ENCODE peak calls at places on chromosomes 4 and X, in ten cellular contexts. U is C1 segment of cervical spinal cord, V is dorsolateral prefrontal cortex, S is NCI-H1105 treated with DMSO at 0.1 percent for 48 hours, B is cortex of kidney, G is amniotic stem cell, H is NCI-H1092, N is HFFc6, C is astrocyte of the cerebellum, L is HCT116. F is an unnamed sample.

GRCh38 chr4:69858683-69859082 is 1.3 kb downstream of the SULT1E1 start:
- DNase-seq in C (no peak), B (no peak), N (no peak), V (no peak), G (no peak), L (no peak), H (no peak), U (no peak), S (peak), F (no peak)

GRCh38 chr4:925171-925570 is 6.9 kb downstream of the GAK start:
- DNase-seq in L (no peak), N (no peak), H (no peak), V (peak), G (no peak), S (no peak), C (no peak), U (no peak), B (no peak), F (no peak)

GRCh38 chrX:2262679-2263055 is 238.1 kb downstream of the DHRSX start:
- DNase-seq in U (no peak), V (no peak), N (no peak), H (no peak), G (no peak), S (no peak), C (no peak), B (no peak), L (no peak), F (no peak)

GRCh38 chrX:39766882-39767281 is 330.9 kb downstream of the BCOR start:
- DNase-seq in N (no peak), V (no peak), L (no peak), U (peak), S (no peak), B (no peak), H (peak), G (no peak), C (no peak), F (no peak)

GRCh38 chr4:72390409-72390808 is 178.6 kb downstream of the ADAMTS3 start:
- DNase-seq in L (no peak), H (no peak), B (no peak), U (no peak), S (no peak), G (no peak), V (no peak), N (no peak), C (no peak), F (no peak)

GRCh38 chrX:71128915-71129765 is 10.7 kb downstream of the MED12 start:
- DNase-seq in U (peak), B (no peak), C (peak), G (peak), N (peak), V (peak), L (no peak), S (peak), H (no peak), F (peak)

GRCh38 chr4:70902577-70903281 is 560 bp downstream of the MOB1B start:
- DNase-seq in N (peak), G (no peak), B (no peak), L (no peak), C (no peak), H (no peak), U (peak), V (no peak), S (peak), F (peak)

GRCh38 chr4:8110071-8110986 is 48.3 kb downstream of the ABLIM2 start:
- DNase-seq in B (no peak), C (no peak), U (no peak), G (no peak), V (no peak), S (no peak), H (no peak), N (peak), L (no peak), F (no peak)

GRCh38 chr4:169151671-169152070 is 119.1 kb downstream of the SH3RF1 start:
- DNase-seq in S (no peak), U (no peak), N (no peak), H (no peak), G (no peak), V (no peak), C (no peak), L (no peak), B (no peak), F (no peak)

GRCh38 chr4:157912212-157912611 is 260.6 kb downstream of the GASK1B start:
- DNase-seq in H (no peak), S (no peak), G (no peak), L (no peak), N (no peak), U (no peak), B (no peak), V (no peak), C (no peak), F (no peak)

GRCh38 chr4:48698029-48698901 is 81.8 kb downstream of the FRYL start:
- DNase-seq in B (no peak), G (peak), L (peak), S (no peak), C (peak), N (peak), H (no peak), U (no peak), V (no peak), F (no peak)

GRCh38 chr4:3672465-3672831 is 93.7 kb upstream of the ADRA2C start:
- DNase-seq in H (no peak), G (no peak), V (no peak), C (no peak), S (no peak), U (no peak), N (no peak), B (no peak), L (no peak), F (no peak)

GRCh38 chrX:16719334-16720084 is at the start of gene SYAP1:
- DNase-seq in C (peak), B (peak), L (peak), U (peak), H (peak), N (peak), S (peak), G (peak), V (peak), F (peak)

GRCh38 chrX:78213331-78213730 is 73.9 kb upstream of the TAF9B start:
- DNase-seq in V (no peak), C (no peak), H (no peak), B (no peak), L (no peak), U (no peak), S (peak), G (no peak), N (no peak), F (no peak)

GRCh38 chrX:53072418-53073114 is 9.6 kb upstream of the TSPYL2 start:
- DNase-seq in U (no peak), V (no peak), C (no peak), L (no peak), S (no peak), H (no peak), B (no peak), N (no peak), G (no peak), F (no peak)

GRCh38 chrX:149539283-149540132 is 1.3 kb upstream of the EOLA1 start:
- DNase-seq in L (peak), U (peak), V (peak), H (peak), B (no peak), C (peak), G (peak), S (peak), N (peak), F (peak)

GRCh38 chrX:1430451-1430850 is 22.3 kb downstream of the ASMTL start:
- DNase-seq in U (no peak), S (no peak), L (no peak), V (no peak), G (no peak), C (no peak), B (no peak), H (no peak), N (no peak), F (no peak)

GRCh38 chrX:45769919-45770582 is 569.4 kb upstream of the DIPK2B start:
- DNase-seq in C (peak), H (no peak), S (no peak), N (peak), L (no peak), B (no peak), U (no peak), G (peak), V (no peak), F (peak)

GRCh38 chr4:87848622-87849351 is 16.0 kb downstream of the MEPE start:
- DNase-seq in S (peak), L (peak), U (peak), V (peak), G (peak), N (peak), B (no peak), H (peak), C (peak), F (peak)

F was measured in prostate gland.